ENCODE peak calls at places on chromosome 5, in four cellular contexts. C is hepatocyte, B is cardiac fibroblast, F is esophagus muscularis mucosa. K is an unnamed sample.

GRCh38 chr5:150153957-150154617 is 1.6 kb downstream of the PDGFRB start:
- DNase-seq in C (peak; percentile 69), B (peak; percentile 72), F (no peak), K (no peak)

GRCh38 chr5:68253612-68254341 is 38.2 kb downstream of the PIK3R1 start:
- DNase-seq in C (no peak), B (peak; percentile 46), F (no peak), K (no peak)

GRCh38 chr5:43422143-43422542 is 10.0 kb upstream of the CCL28 start:
- DNase-seq in C (peak; percentile 63), B (peak; percentile 68), F (no peak), K (no peak)

GRCh38 chr5:80960531-80961375 is 590 bp downstream of the RASGRF2 start:
- DNase-seq in C (peak; percentile 44), B (peak; percentile 13), F (no peak), K (peak; percentile 41)

GRCh38 chr5:132313378-132313777 is 19.2 kb downstream of the SLC22A4 start:
- DNase-seq in C (no peak), B (peak; percentile 90), F (no peak), K (no peak)

GRCh38 chr5:56816546-56817081 is 1.3 kb downstream of the MAP3K1 start:
- DNase-seq in C (peak; percentile 66), B (peak; percentile 48), F (no peak), K (peak; percentile 57)

GRCh38 chr5:61933787-61934626 is 372.0 kb upstream of the KIF2A start:
- DNase-seq in C (peak; percentile 75), B (peak; percentile 50), F (no peak), K (peak; percentile 63)

GRCh38 chr5:74934949-74935751 is 69.0 kb upstream of the FAM169A start:
- DNase-seq in C (peak; percentile 32), B (peak; percentile 55), F (no peak), K (peak; percentile 65)

GRCh38 chr5:1386274-1386717 is 41.4 kb upstream of the CLPTM1L start:
- DNase-seq in C (peak; percentile 75), B (peak; percentile 45), F (no peak), K (peak; percentile 47)

GRCh38 chr5:43315697-43316096 is 2.5 kb upstream of the HMGCS1 start:
- DNase-seq in C (no peak), B (no peak), F (no peak), K (no peak)

GRCh38 chr5:74974451-74975089 is 77.8 kb downstream of the GCNT4 start:
- DNase-seq in C (no peak), B (no peak), F (no peak), K (no peak)

GRCh38 chr5:134132372-134133212 is 18.1 kb downstream of the TCF7 start:
- DNase-seq in C (no peak), B (no peak), F (no peak), K (no peak)
- TF ChIP-seq CTCF in C (no peak), B (no peak), F (no peak), K (peak; percentile 7)

GRCh38 chr5:9361835-9362234 is 184.0 kb downstream of the SEMA5A start:
- DNase-seq in C (peak; percentile 65), B (peak; percentile 78), F (no peak), K (peak; percentile 86)
- H3K4me3 ChIP-seq in C (no peak overlapping the region), B (no peak overlapping the region), F (no peak overlapping the region), K (no peak overlapping the region)

GRCh38 chr5:144394036-144394435 is 223.4 kb downstream of the KCTD16 start:
- DNase-seq in C (no peak), B (no peak), F (no peak), K (no peak)
- TF ChIP-seq CTCF in C (no peak), B (no peak), F (no peak), K (no peak)

DNA sequence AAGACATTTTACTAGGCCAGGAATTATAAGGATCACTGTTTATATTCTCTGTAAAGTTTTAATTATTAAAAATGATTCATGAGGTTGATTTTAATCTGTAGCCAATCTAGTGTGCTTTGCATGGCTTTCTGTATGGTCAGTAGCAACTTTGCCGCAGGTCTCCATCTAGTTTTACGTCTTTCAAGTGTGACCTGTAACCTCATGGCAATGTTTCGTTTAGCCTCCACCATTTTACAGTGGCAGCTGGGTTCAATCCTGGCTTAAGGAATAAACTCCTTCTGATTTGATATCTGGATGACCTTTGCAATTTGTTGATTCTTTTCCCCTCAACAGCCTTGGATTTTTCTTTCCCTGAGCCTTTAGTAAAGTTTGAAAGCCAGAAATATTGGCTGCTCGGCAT is 434.5 kb upstream of the CDH9 start:
- DNase-seq in C (no peak), B (peak; percentile 2), F (no peak), K (no peak)
- H3K4me3 ChIP-seq in C (peak overlapping the region; percentile 4), B (no peak overlapping the region), F (no peak overlapping the region), K (peak overlapping the region; percentile 36)

GRCh38 chr5:151683936-151684586 is 2.7 kb downstream of the SPARC start:
- DNase-seq in C (no peak), B (peak; percentile 67), F (no peak), K (no peak)

GRCh38 chr5:151682751-151683331 is 3.9 kb downstream of the SPARC start:
- DNase-seq in C (no peak), B (peak; percentile 67), F (no peak), K (peak; percentile 49)

GRCh38 chr5:151683444-151683843 is 3.3 kb downstream of the SPARC start:
- DNase-seq in C (no peak), B (no peak), F (no peak), K (no peak)

GRCh38 chr5:151680944-151681427 is 5.7 kb downstream of the SPARC start:
- DNase-seq in C (no peak), B (peak; percentile 59), F (no peak), K (no peak)

DNA sequence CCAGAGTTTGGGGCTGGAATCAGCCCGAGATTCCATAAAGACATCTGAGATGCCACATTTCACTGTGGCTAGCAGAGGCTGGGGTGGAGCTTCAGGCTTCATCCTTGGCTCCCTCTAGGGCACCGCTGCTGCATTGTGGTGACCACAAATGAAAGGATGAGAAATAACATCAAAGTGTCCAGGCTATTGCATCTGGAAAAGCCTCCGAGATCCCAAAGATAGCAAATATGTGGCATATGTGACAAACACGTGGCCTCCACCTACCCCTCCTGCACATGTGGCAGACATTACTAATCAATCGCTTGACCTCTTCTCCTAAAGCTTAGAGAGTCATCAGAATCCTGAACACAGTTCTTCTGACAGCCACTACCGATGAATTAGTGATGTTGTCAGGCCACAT is 4.5 kb downstream of the SPARC start:
- DNase-seq in C (no peak), B (no peak), F (no peak), K (no peak)
- TF ChIP-seq CTCF in C (no peak), B (peak; percentile 25), F (no peak), K (peak; percentile 4)

DNA sequence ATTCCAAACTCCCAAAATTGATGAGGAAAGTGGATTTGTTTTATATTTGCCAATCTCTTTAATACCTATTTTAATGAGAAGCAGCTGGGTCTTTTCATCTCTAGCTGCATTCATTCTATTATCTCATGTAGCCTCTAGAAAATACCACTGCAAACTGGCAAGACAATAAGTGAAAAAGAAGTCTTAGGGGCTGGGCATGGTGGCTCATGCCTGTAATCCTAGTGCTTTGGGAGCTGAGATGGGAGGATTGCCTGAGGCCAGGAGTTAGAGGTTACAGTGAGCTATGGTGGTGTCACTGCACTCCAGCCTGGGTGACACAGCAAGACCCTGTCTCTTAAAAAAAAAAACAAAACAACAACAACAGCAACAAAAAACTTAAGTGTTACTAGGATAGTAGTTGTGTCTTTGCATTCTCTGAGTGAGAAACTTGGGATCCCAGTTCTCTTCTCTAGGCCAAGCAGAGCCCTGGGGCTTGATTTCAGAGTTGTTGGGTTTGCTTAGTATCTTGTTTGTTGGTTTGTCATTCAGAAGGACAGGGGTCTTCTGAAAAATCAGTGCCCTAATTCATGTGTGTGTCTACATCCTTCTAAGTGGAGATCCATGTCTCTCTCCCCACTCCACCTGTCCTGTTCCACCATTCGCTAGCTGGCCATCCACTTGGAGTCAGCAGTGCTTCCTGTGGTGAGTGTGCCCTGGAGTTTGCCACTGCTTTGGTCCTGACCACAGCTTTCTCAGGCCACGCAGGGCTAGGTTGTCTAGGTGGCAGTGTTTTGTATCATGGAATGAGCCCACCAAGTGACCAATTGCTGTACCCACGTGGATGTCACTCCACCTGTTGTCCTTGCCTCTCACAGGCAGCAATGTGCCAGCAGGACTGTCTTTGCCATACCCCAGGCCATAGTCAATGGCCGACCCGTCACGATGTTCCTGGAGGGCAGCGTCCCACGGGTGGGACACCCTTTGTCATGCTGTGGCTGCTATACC is 19.5 kb downstream of the MARCHF6 start:
- DNase-seq in C (no peak), B (no peak), F (no peak), K (no peak)
- H3K4me3 ChIP-seq in C (no peak overlapping the region), B (no peak overlapping the region), F (no peak overlapping the region), K (no peak overlapping the region)